ENCODE peak calls at places on chromosomes 2 and 18, in seven cellular contexts. S is NCI-H2081; D is NCI-H1105; K is activated CD4-positive, CD25-positive, alpha-beta regulatory T cell; F is cardiac fibroblast; N is D341Med; C is activated CD8-positive, alpha-beta memory T cell treated with anti-CD3 and anti-CD28 coated beads for 4 hours. O is an unnamed sample.
A peak's percentile ranks its signal among the peaks of the same experiment; 100 is the strongest.

GRCh38 chr2:27351802-27352598 is 4.6 kb downstream of the GTF3C2 start:
- DNase-seq in S (no peak), D (no peak), K (no peak), F (no peak), N (no peak), C (no peak), O (no peak)

GRCh38 chr2:208549546-208550158 is 143.1 kb downstream of the PTH2R start:
- DNase-seq in S (no peak), D (no peak), K (no peak), F (no peak), N (no peak), C (no peak), O (no peak)

GRCh38 chr2:135258193-135258592 is 206.1 kb downstream of the RAB3GAP1 start:
- DNase-seq in S (no peak), D (no peak), K (no peak), F (no peak), N (peak; percentile 41), C (no peak), O (no peak)

GRCh38 chr2:216344958-216345315 is 27.3 kb downstream of the MARCHF4 start:
- DNase-seq in S (no peak), D (no peak), K (no peak), F (peak; percentile 18), N (no peak), C (no peak), O (no peak)

GRCh38 chr18:34342960-34343359 is 118.2 kb upstream of the NOL4 start:
- DNase-seq in S (no peak), D (no peak), K (no peak), F (no peak), N (no peak), C (no peak), O (no peak)

GRCh38 chr2:163774862-163775261 is 39.1 kb upstream of the FIGN start:
- DNase-seq in S (no peak), D (no peak), K (no peak), F (peak; percentile 76), N (no peak), C (no peak), O (no peak)

GRCh38 chr2:105895995-105896764 is 151.5 kb downstream of the NCK2 start:
- DNase-seq in S (no peak), D (no peak), K (no peak), F (no peak), N (no peak), C (no peak), O (no peak)

GRCh38 chr2:238910751-238911351 is 63.0 kb downstream of the TWIST2 start:
- DNase-seq in S (peak; percentile 97), D (peak; percentile 88), K (no peak), F (no peak), N (no peak), C (no peak), O (no peak)

GRCh38 chr2:6893876-6894482 is 16.4 kb downstream of the RSAD2 start:
- DNase-seq in S (no peak), D (no peak), K (no peak), F (no peak), N (no peak), C (no peak), O (no peak)

GRCh38 chr18:23556145-23556780 is 30.0 kb downstream of the NPC1 start:
- DNase-seq in S (no peak), D (no peak), K (no peak), F (no peak), N (no peak), C (no peak), O (no peak)

GRCh38 chr2:233414777-233415570 is 60.7 kb downstream of the DGKD start:
- DNase-seq in S (no peak), D (no peak), K (no peak), F (peak; percentile 27), N (no peak), C (peak; percentile 20), O (no peak)

GRCh38 chr2:9538000-9538507 is 17.6 kb downstream of the ADAM17 start:
- DNase-seq in S (no peak), D (no peak), K (no peak), F (peak; percentile 96), N (no peak), C (no peak), O (no peak)

GRCh38 chr2:232376713-232377112 is 1.8 kb upstream of the ALPP start:
- DNase-seq in S (no peak), D (no peak), K (no peak), F (no peak), N (no peak), C (no peak), O (no peak)

GRCh38 chr2:136510244-136510643 is 255.1 kb upstream of the THSD7B start:
- DNase-seq in S (no peak), D (no peak), K (no peak), F (no peak), N (no peak), C (no peak), O (no peak)